ENCODE peak calls at places on chromosomes 5 and 9, in seven cellular contexts. One of them, this sample, is unnamed.

GRCh38 chr5:71013575-71013974 is 11.6 kb downstream of the NAIP start:
- DNase-seq in CD4-positive, CD25-positive, alpha-beta regulatory T cell: no peak
- DNase-seq in mucosa of descending colon: no peak
- DNase-seq in neuronal stem cell: no peak
- DNase-seq in endothelial cell of umbilical vein: peak; percentile 0
- DNase-seq in heart left ventricle: no peak
- DNase-seq in endodermal cell: peak; percentile 65
- DNase-seq in this sample: no peak

GRCh38 chr5:95891499-95891898 is 69.0 kb upstream of the GLRX start:
- DNase-seq in CD4-positive, CD25-positive, alpha-beta regulatory T cell: no peak
- DNase-seq in mucosa of descending colon: no peak
- DNase-seq in neuronal stem cell: no peak
- DNase-seq in endothelial cell of umbilical vein: no peak
- DNase-seq in heart left ventricle: no peak
- DNase-seq in endodermal cell: no peak
- DNase-seq in this sample: no peak

GRCh38 chr9:127449332-127449966 is 1.8 kb downstream of the RPL12 start:
- DNase-seq in CD4-positive, CD25-positive, alpha-beta regulatory T cell: no peak
- DNase-seq in mucosa of descending colon: no peak
- DNase-seq in neuronal stem cell: no peak
- DNase-seq in endothelial cell of umbilical vein: no peak
- DNase-seq in heart left ventricle: no peak
- DNase-seq in endodermal cell: no peak
- DNase-seq in this sample: no peak

GRCh38 chr9:27183151-27183550 is 74.1 kb downstream of the TEK start:
- DNase-seq in CD4-positive, CD25-positive, alpha-beta regulatory T cell: no peak
- DNase-seq in mucosa of descending colon: no peak
- DNase-seq in neuronal stem cell: no peak
- DNase-seq in endothelial cell of umbilical vein: no peak
- DNase-seq in heart left ventricle: no peak
- DNase-seq in endodermal cell: no peak
- DNase-seq in this sample: no peak

GRCh38 chr9:72524820-72525539 is 3.6 kb downstream of the TMC1 start:
- DNase-seq in CD4-positive, CD25-positive, alpha-beta regulatory T cell: no peak
- DNase-seq in mucosa of descending colon: peak; percentile 34
- DNase-seq in neuronal stem cell: peak; percentile 29
- DNase-seq in endothelial cell of umbilical vein: peak; percentile 99
- DNase-seq in heart left ventricle: no peak
- DNase-seq in endodermal cell: peak; percentile 67
- DNase-seq in this sample: no peak

GRCh38 chr5:179192891-179193470 is 132.8 kb downstream of the ZNF354C start:
- DNase-seq in CD4-positive, CD25-positive, alpha-beta regulatory T cell: no peak
- DNase-seq in mucosa of descending colon: no peak
- DNase-seq in neuronal stem cell: no peak
- DNase-seq in endothelial cell of umbilical vein: no peak
- DNase-seq in heart left ventricle: no peak
- DNase-seq in endodermal cell: no peak
- DNase-seq in this sample: no peak

GRCh38 chr9:78167356-78167755 is 68.5 kb upstream of the CEP78 start:
- DNase-seq in CD4-positive, CD25-positive, alpha-beta regulatory T cell: no peak
- DNase-seq in mucosa of descending colon: peak; percentile 40
- DNase-seq in neuronal stem cell: no peak
- DNase-seq in endothelial cell of umbilical vein: peak; percentile 86
- DNase-seq in heart left ventricle: no peak
- DNase-seq in endodermal cell: no peak
- DNase-seq in this sample: no peak

GRCh38 chr9:129052592-129052991 is 16.2 kb downstream of the MIGA2 start:
- DNase-seq in CD4-positive, CD25-positive, alpha-beta regulatory T cell: no peak
- DNase-seq in mucosa of descending colon: peak; percentile 97
- DNase-seq in neuronal stem cell: no peak
- DNase-seq in endothelial cell of umbilical vein: no peak
- DNase-seq in heart left ventricle: peak; percentile 91
- DNase-seq in endodermal cell: no peak
- DNase-seq in this sample: peak; percentile 84

GRCh38 chr5:180688326-180689070 is 39.1 kb upstream of the FLT4 start:
- DNase-seq in CD4-positive, CD25-positive, alpha-beta regulatory T cell: no peak
- DNase-seq in mucosa of descending colon: no peak
- DNase-seq in neuronal stem cell: no peak
- DNase-seq in endothelial cell of umbilical vein: no peak
- DNase-seq in heart left ventricle: no peak
- DNase-seq in endodermal cell: no peak
- DNase-seq in this sample: no peak

GRCh38 chr9:91837982-91838731 is 111.9 kb downstream of the ROR2 start:
- DNase-seq in CD4-positive, CD25-positive, alpha-beta regulatory T cell: no peak
- DNase-seq in mucosa of descending colon: peak; percentile 70
- DNase-seq in neuronal stem cell: no peak
- DNase-seq in endothelial cell of umbilical vein: no peak
- DNase-seq in heart left ventricle: peak; percentile 79
- DNase-seq in endodermal cell: peak; percentile 50
- DNase-seq in this sample: peak; percentile 31

GRCh38 chr9:126301985-126302603 is 24.5 kb upstream of the MVB12B start:
- DNase-seq in CD4-positive, CD25-positive, alpha-beta regulatory T cell: peak; percentile 57
- DNase-seq in mucosa of descending colon: peak; percentile 84
- DNase-seq in neuronal stem cell: peak; percentile 44
- DNase-seq in endothelial cell of umbilical vein: peak; percentile 68
- DNase-seq in heart left ventricle: peak; percentile 60
- DNase-seq in endodermal cell: peak; percentile 88
- DNase-seq in this sample: no peak

GRCh38 chr9:36210722-36211121 is 20.0 kb downstream of the CLTA start:
- DNase-seq in CD4-positive, CD25-positive, alpha-beta regulatory T cell: no peak
- DNase-seq in mucosa of descending colon: no peak
- DNase-seq in neuronal stem cell: no peak
- DNase-seq in endothelial cell of umbilical vein: no peak
- DNase-seq in heart left ventricle: no peak
- DNase-seq in endodermal cell: no peak
- DNase-seq in this sample: no peak

GRCh38 chr5:167770461-167770860 is 521.0 kb upstream of the WWC1 start:
- DNase-seq in CD4-positive, CD25-positive, alpha-beta regulatory T cell: no peak
- DNase-seq in mucosa of descending colon: no peak
- DNase-seq in neuronal stem cell: no peak
- DNase-seq in endothelial cell of umbilical vein: no peak
- DNase-seq in heart left ventricle: no peak
- DNase-seq in endodermal cell: no peak
- DNase-seq in this sample: no peak

GRCh38 chr5:5270958-5271605 is 131.0 kb downstream of the ADAMTS16 start:
- DNase-seq in CD4-positive, CD25-positive, alpha-beta regulatory T cell: no peak
- DNase-seq in mucosa of descending colon: peak; percentile 21
- DNase-seq in neuronal stem cell: peak; percentile 12
- DNase-seq in endothelial cell of umbilical vein: peak; percentile 6
- DNase-seq in heart left ventricle: peak; percentile 58
- DNase-seq in endodermal cell: peak; percentile 91
- DNase-seq in this sample: peak; percentile 32

GRCh38 chr9:96566401-96567202 is 53.0 kb downstream of the CDC14B start:
- DNase-seq in CD4-positive, CD25-positive, alpha-beta regulatory T cell: peak; percentile 81
- DNase-seq in mucosa of descending colon: peak; percentile 91
- DNase-seq in neuronal stem cell: peak; percentile 68
- DNase-seq in endothelial cell of umbilical vein: no peak
- DNase-seq in heart left ventricle: peak; percentile 90
- DNase-seq in endodermal cell: peak; percentile 95
- DNase-seq in this sample: peak; percentile 81

GRCh38 chr5:36298546-36298945 is 3.2 kb downstream of the RANBP3L start:
- DNase-seq in CD4-positive, CD25-positive, alpha-beta regulatory T cell: no peak
- DNase-seq in mucosa of descending colon: no peak
- DNase-seq in neuronal stem cell: no peak
- DNase-seq in endothelial cell of umbilical vein: no peak
- DNase-seq in heart left ventricle: no peak
- DNase-seq in endodermal cell: no peak
- DNase-seq in this sample: no peak

GRCh38 chr9:71270554-71270953 is 149.1 kb upstream of the TRPM3 start:
- DNase-seq in CD4-positive, CD25-positive, alpha-beta regulatory T cell: no peak
- DNase-seq in mucosa of descending colon: no peak
- DNase-seq in neuronal stem cell: no peak
- DNase-seq in endothelial cell of umbilical vein: no peak
- DNase-seq in heart left ventricle: no peak
- DNase-seq in endodermal cell: no peak
- DNase-seq in this sample: no peak

GRCh38 chr5:96579711-96580110 is 82.5 kb upstream of the CAST start:
- DNase-seq in CD4-positive, CD25-positive, alpha-beta regulatory T cell: no peak
- DNase-seq in mucosa of descending colon: no peak
- DNase-seq in neuronal stem cell: no peak
- DNase-seq in endothelial cell of umbilical vein: no peak
- DNase-seq in heart left ventricle: no peak
- DNase-seq in endodermal cell: no peak
- DNase-seq in this sample: no peak

GRCh38 chr9:135077497-135078200 is 9.8 kb upstream of the OLFM1 start:
- DNase-seq in CD4-positive, CD25-positive, alpha-beta regulatory T cell: no peak
- DNase-seq in mucosa of descending colon: no peak
- DNase-seq in neuronal stem cell: no peak
- DNase-seq in endothelial cell of umbilical vein: peak; percentile 7
- DNase-seq in heart left ventricle: no peak
- DNase-seq in endodermal cell: peak; percentile 95
- DNase-seq in this sample: no peak

GRCh38 chr5:154446183-154447073 is 631 bp downstream of the SAP30L start:
- DNase-seq in CD4-positive, CD25-positive, alpha-beta regulatory T cell: peak; percentile 34
- DNase-seq in mucosa of descending colon: peak; percentile 59
- DNase-seq in neuronal stem cell: peak; percentile 57
- DNase-seq in endothelial cell of umbilical vein: peak; percentile 78
- DNase-seq in heart left ventricle: peak; percentile 63
- DNase-seq in endodermal cell: peak; percentile 82
- DNase-seq in this sample: peak; percentile 44

GRCh38 chr5:129902806-129903205 is 1.5 kb upstream of the CHSY3 start:
- DNase-seq in CD4-positive, CD25-positive, alpha-beta regulatory T cell: no peak
- DNase-seq in mucosa of descending colon: no peak
- DNase-seq in neuronal stem cell: no peak
- DNase-seq in endothelial cell of umbilical vein: no peak
- DNase-seq in heart left ventricle: no peak
- DNase-seq in endodermal cell: no peak
- DNase-seq in this sample: no peak

GRCh38 chr5:4563400-4563799 is 576.7 kb upstream of the ADAMTS16 start:
- DNase-seq in CD4-positive, CD25-positive, alpha-beta regulatory T cell: no peak
- DNase-seq in mucosa of descending colon: no peak
- DNase-seq in neuronal stem cell: peak; percentile 29
- DNase-seq in endothelial cell of umbilical vein: no peak
- DNase-seq in heart left ventricle: no peak
- DNase-seq in endodermal cell: peak; percentile 80
- DNase-seq in this sample: no peak

GRCh38 chr5:81980598-81981260 is 8.9 kb downstream of the ATG10 start:
- DNase-seq in CD4-positive, CD25-positive, alpha-beta regulatory T cell: no peak
- DNase-seq in mucosa of descending colon: no peak
- DNase-seq in neuronal stem cell: no peak
- DNase-seq in endothelial cell of umbilical vein: no peak
- DNase-seq in heart left ventricle: no peak
- DNase-seq in endodermal cell: peak; percentile 57
- DNase-seq in this sample: no peak

GRCh38 chr5:80368666-80369270 is 39.1 kb upstream of the ZFYVE16 start:
- DNase-seq in CD4-positive, CD25-positive, alpha-beta regulatory T cell: no peak
- DNase-seq in mucosa of descending colon: no peak
- DNase-seq in neuronal stem cell: no peak
- DNase-seq in endothelial cell of umbilical vein: no peak
- DNase-seq in heart left ventricle: no peak
- DNase-seq in endodermal cell: no peak
- DNase-seq in this sample: no peak

DNA sequence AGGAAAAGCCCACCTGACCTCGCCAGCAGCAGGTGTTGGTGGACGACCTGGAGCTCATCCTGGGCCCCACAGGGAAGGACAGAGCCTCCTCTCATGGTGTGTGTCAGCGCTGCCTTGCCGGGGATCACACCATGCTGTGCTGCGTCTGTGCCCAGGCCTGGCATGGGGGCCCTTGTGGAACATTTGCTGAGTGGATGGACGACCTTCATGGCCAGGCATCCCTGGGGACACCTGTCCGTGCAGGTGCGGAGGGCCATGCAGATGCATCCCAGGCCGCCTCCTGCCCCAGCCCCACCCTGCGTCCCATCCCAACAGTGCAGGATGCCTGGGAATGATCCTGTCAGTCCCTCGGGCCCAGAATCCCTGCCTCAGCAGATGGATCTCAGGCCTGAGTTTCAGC is 73.8 kb downstream of the NEK6 start:
- DNase-seq in CD4-positive, CD25-positive, alpha-beta regulatory T cell: no peak
- DNase-seq in mucosa of descending colon: no peak
- DNase-seq in neuronal stem cell: no peak
- DNase-seq in endothelial cell of umbilical vein: no peak
- DNase-seq in heart left ventricle: no peak
- DNase-seq in endodermal cell: no peak
- DNase-seq in this sample: no peak
- H3K36me3 ChIP-seq in CD4-positive, CD25-positive, alpha-beta regulatory T cell: no peaks in the 10 kb centered on the region
- H3K36me3 ChIP-seq in mucosa of descending colon: no peaks in the 10 kb centered on the region
- H3K36me3 ChIP-seq in neuronal stem cell: peaks cover 38% of the 10 kb centered on the region
- H3K36me3 ChIP-seq in endothelial cell of umbilical vein: peaks cover 2% of the 10 kb centered on the region
- H3K36me3 ChIP-seq in heart left ventricle: no peaks in the 10 kb centered on the region
- H3K36me3 ChIP-seq in endodermal cell: no peaks in the 10 kb centered on the region
- H3K36me3 ChIP-seq in this sample: peaks cover 36% of the 10 kb centered on the region

GRCh38 chr5:10576790-10577189 is 12.9 kb downstream of the ANKRD33B start:
- DNase-seq in CD4-positive, CD25-positive, alpha-beta regulatory T cell: no peak
- DNase-seq in mucosa of descending colon: no peak
- DNase-seq in neuronal stem cell: no peak
- DNase-seq in endothelial cell of umbilical vein: no peak
- DNase-seq in heart left ventricle: no peak
- DNase-seq in endodermal cell: peak; percentile 47
- DNase-seq in this sample: no peak
- H3K4me1 ChIP-seq in CD4-positive, CD25-positive, alpha-beta regulatory T cell: peaks cover 21% of the 10 kb centered on the region
- H3K4me1 ChIP-seq in mucosa of descending colon: no peaks in the 10 kb centered on the region
- H3K4me1 ChIP-seq in neuronal stem cell: peaks cover 4% of the 10 kb centered on the region
- H3K4me1 ChIP-seq in endothelial cell of umbilical vein: peaks cover 12% of the 10 kb centered on the region
- H3K4me1 ChIP-seq in heart left ventricle: peaks cover 47% of the 10 kb centered on the region
- H3K4me1 ChIP-seq in endodermal cell: no peaks in the 10 kb centered on the region
- H3K4me1 ChIP-seq in this sample: peaks cover 54% of the 10 kb centered on the region

DNA sequence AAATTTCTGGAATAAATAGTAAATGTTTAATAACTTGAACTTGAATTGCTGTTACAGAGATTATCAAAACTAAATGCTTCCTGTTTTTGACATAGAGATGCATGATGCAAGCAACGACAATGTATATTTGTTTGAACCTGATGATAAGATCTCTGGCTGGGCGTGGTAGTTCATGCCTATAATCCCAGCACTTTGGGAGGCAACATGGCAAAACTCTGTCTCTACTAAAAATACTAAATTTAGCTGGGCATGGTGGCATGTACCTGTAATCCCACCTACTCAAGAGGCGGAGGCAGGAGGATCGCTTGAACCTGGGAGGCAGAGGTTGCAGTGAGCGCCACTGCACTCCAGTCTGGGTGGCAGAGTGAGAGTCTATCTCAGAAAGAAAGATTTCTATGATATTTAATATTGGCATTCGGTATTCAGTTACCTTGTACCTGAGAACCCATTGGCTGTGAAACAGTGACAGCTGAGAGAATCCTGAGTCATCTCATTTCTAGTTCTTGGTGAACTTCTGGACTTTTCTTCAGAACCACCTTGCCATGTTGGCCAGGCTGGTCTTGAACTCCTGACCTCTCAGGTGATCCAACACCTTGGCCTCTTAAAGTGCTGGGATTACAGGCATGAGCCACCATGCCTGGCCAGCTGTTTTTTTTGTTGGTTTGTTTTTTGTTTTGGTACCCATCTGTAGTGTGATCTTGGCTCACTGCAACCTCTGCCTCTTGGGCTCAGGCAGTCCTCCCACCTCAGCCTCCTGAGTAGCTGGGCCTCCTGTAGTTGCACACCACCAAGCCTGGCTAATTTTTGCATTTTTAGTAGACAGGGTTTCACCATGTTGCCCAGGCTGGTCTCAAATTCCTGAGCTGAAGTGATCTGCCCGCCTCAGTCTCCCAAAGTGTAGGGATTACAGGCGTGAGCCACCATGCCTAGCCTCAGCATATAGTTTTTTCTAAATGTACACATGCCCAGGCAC is 10.0 kb upstream of the FGF18 start:
- DNase-seq in CD4-positive, CD25-positive, alpha-beta regulatory T cell: no peak
- DNase-seq in mucosa of descending colon: no peak
- DNase-seq in neuronal stem cell: no peak
- DNase-seq in endothelial cell of umbilical vein: no peak
- DNase-seq in heart left ventricle: no peak
- DNase-seq in endodermal cell: peak; percentile 47
- DNase-seq in this sample: no peak
- H3K36me3 ChIP-seq in CD4-positive, CD25-positive, alpha-beta regulatory T cell: peaks cover 91% of the 10 kb centered on the region
- H3K36me3 ChIP-seq in mucosa of descending colon: peaks cover 5% of the 10 kb centered on the region
- H3K36me3 ChIP-seq in neuronal stem cell: peaks cover 25% of the 10 kb centered on the region
- H3K36me3 ChIP-seq in endothelial cell of umbilical vein: peaks cover 69% of the 10 kb centered on the region
- H3K36me3 ChIP-seq in heart left ventricle: no peaks in the 10 kb centered on the region
- H3K36me3 ChIP-seq in endodermal cell: peaks cover 97% of the 10 kb centered on the region
- H3K36me3 ChIP-seq in this sample: no peaks in the 10 kb centered on the region

GRCh38 chr9:113593682-113594281 is 130.3 kb downstream of the RGS3 start:
- DNase-seq in CD4-positive, CD25-positive, alpha-beta regulatory T cell: no peak
- DNase-seq in mucosa of descending colon: peak; percentile 59
- DNase-seq in neuronal stem cell: peak; percentile 98
- DNase-seq in endothelial cell of umbilical vein: peak; percentile 99
- DNase-seq in heart left ventricle: peak; percentile 98
- DNase-seq in endodermal cell: peak; percentile 98
- DNase-seq in this sample: peak; percentile 97
- H3K4me1 ChIP-seq in CD4-positive, CD25-positive, alpha-beta regulatory T cell: peaks cover 12% of the 10 kb centered on the region
- H3K4me1 ChIP-seq in mucosa of descending colon: no peaks in the 10 kb centered on the region
- H3K4me1 ChIP-seq in neuronal stem cell: peaks cover 23% of the 10 kb centered on the region
- H3K4me1 ChIP-seq in endothelial cell of umbilical vein: peaks cover 71% of the 10 kb centered on the region
- H3K4me1 ChIP-seq in heart left ventricle: peaks cover 82% of the 10 kb centered on the region
- H3K4me1 ChIP-seq in endodermal cell: peaks cover 13% of the 10 kb centered on the region
- H3K4me1 ChIP-seq in this sample: peaks cover 91% of the 10 kb centered on the region

This sample was measured in heart right ventricle.